ENCODE peak calls at places on chromosomes 4 and X, in seven cellular contexts. A is colonic mucosa; U is right atrium auricular region; O is lung; D is cardiac muscle cell; F is ovary; E is CD8-positive, alpha-beta memory T cell. Z is an unnamed sample. For H3K36me3, the result is how much of the 10 kb centered on the place peaks cover.

GRCh38 chr4:149961876-149962597 is 116.2 kb upstream of the DCLK2 start:
- DNase-seq in A (peak), U (no peak), O (no peak), D (peak), F (no peak), E (no peak), Z (no peak)

GRCh38 chr4:182578402-182578801 is 335.2 kb downstream of the TENM3 start:
- DNase-seq in A (no peak), U (no peak), O (peak), D (peak), F (no peak), E (no peak), Z (no peak)

GRCh38 chrX:34563809-34564208 is 93.3 kb downstream of the TMEM47 start:
- DNase-seq in A (no peak), U (no peak), O (no peak), D (no peak), F (no peak), E (no peak), Z (no peak)

GRCh38 chr4:82802906-82803305 is 4.3 kb upstream of the SCD5 start:
- DNase-seq in A (no peak), U (no peak), O (no peak), D (peak), F (no peak), E (no peak), Z (no peak)

GRCh38 chr4:11765849-11766453 is 337.3 kb upstream of the HS3ST1 start:
- DNase-seq in A (peak), U (no peak), O (no peak), D (peak), F (no peak), E (no peak), Z (no peak)

GRCh38 chr4:186161138-186161537 is 30.2 kb upstream of the CYP4V2 start:
- DNase-seq in A (no peak), U (no peak), O (no peak), D (no peak), F (no peak), E (no peak), Z (no peak)

GRCh38 chr4:85147481-85148076 is 181.1 kb upstream of the WDFY3 start:
- DNase-seq in A (peak), U (peak), O (no peak), D (peak), F (peak), E (no peak), Z (no peak)

GRCh38 chr4:95204873-95205272 is 343.9 kb downstream of the UNC5C start:
- DNase-seq in A (no peak), U (no peak), O (no peak), D (no peak), F (no peak), E (no peak), Z (no peak)

GRCh38 chrX:72713130-72713529 is 976 bp downstream of the PHKA1 start:
- DNase-seq in A (no peak), U (no peak), O (no peak), D (peak), F (no peak), E (no peak), Z (no peak)

GRCh38 chr4:100486496-100486895 is 31.3 kb downstream of the EMCN start:
- DNase-seq in A (no peak), U (no peak), O (no peak), D (no peak), F (no peak), E (peak), Z (no peak)

GRCh38 chr4:1345905-1346780 is 865 bp upstream of the UVSSA start:
- DNase-seq in A (peak), U (peak), O (peak), D (peak), F (peak), E (peak), Z (no peak)

GRCh38 chr4:84341559-84341958 is 157.5 kb downstream of the NKX6-1 start:
- DNase-seq in A (no peak), U (no peak), O (no peak), D (no peak), F (no peak), E (no peak), Z (no peak)

GRCh38 chr4:110621839-110622751 is 782 bp downstream of the PITX2 start:
- DNase-seq in A (no peak), U (no peak), O (no peak), D (no peak), F (no peak), E (no peak), Z (no peak)

GRCh38 chr4:110620352-110621327 is 2.2 kb downstream of the PITX2 start:
- DNase-seq in A (peak), U (no peak), O (no peak), D (peak), F (no peak), E (no peak), Z (no peak)

GRCh38 chr4:110622841-110623709 is at the start of gene PITX2:
- DNase-seq in A (peak), U (peak), O (peak), D (peak), F (peak), E (no peak), Z (no peak)

GRCh38 chr4:110619401-110620247 is 3.3 kb downstream of the PITX2 start:
- DNase-seq in A (no peak), U (no peak), O (no peak), D (no peak), F (no peak), E (no peak), Z (no peak)

GRCh38 chr4:110621328-110621812 is 1.5 kb downstream of the PITX2 start:
- DNase-seq in A (no peak), U (no peak), O (no peak), D (no peak), F (no peak), E (no peak), Z (no peak)
- H3K27ac ChIP-seq in A (no peak), U (peak), O (no peak), D (no peak), F (no peak), E (no peak), Z (no peak)

DNA sequence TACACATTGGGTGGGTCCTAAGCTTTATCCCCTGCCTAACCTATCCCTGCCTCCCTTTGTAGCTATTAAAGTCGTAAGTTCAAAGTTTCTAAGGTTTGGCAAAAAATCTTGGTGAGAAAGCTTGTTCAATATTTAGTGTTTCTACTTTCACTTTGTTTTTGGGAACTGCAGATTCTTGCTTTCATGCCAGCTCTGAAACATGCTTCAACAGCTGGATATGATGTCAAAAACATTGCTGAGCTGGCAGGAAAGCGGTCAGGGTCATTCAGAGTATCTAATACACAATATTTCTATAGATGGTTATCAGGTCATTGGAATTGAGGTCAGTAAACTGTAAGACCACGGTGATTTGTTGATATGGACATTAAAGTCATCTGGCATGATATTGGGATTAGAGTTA is 19.7 kb downstream of the CENPI start:
- DNase-seq in A (no peak), U (no peak), O (no peak), D (peak), F (no peak), E (no peak), Z (no peak)
- H3K36me3 ChIP-seq in A (under half), U (under half), O (under half), D (under half), F (under half), E (under half), Z (under half)

GRCh38 chr4:185088899-185089298 is 54.2 kb upstream of the SLC25A4 start:
- DNase-seq in A (no peak), U (no peak), O (no peak), D (no peak), F (no peak), E (no peak), Z (no peak)
- H3K27ac ChIP-seq in A (no peak), U (no peak), O (no peak), D (no peak), F (no peak), E (no peak), Z (no peak)

DNA sequence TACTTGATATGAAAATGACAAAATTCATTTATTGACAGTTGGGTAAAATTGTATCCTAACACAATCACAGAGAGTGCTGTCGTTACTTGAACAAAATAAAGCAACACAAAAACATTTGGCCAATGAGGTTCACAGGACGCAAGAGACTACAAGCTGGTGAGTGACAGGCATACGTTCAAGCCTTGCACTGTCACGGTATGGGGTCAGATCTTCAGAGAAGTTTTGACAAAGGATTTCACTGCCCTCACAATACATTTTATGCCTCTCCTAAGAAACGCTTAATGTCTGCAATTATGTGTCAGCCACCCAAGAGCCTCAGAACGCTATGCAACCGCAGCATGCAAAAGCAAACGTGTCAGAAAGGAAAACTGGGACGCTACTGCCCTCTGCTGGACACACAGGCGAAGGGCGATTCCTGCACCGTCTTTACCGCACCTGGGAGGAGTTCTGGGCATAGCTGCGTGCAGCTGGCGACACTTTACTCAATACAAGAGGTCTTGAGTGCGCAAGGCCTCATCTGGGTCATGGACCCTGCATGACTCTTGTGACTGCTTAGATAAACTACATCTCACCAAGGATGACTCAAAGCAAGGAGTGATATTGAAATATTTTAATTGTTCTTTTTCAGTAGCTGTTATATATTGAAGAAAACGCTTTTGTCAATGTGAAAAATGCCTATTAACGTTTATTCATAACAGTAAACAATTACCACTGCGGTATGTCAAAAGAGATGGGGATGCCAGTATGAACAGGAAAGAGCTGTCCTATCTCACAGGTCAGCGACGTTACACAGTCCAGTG is 147.7 kb upstream of the FRG1 start:
- DNase-seq in A (peak), U (peak), O (peak), D (peak), F (peak), E (no peak), Z (no peak)
- H3K36me3 ChIP-seq in A (under half), U (under half), O (under half), D (under half), F (under half), E (under half), Z (under half)

DNA sequence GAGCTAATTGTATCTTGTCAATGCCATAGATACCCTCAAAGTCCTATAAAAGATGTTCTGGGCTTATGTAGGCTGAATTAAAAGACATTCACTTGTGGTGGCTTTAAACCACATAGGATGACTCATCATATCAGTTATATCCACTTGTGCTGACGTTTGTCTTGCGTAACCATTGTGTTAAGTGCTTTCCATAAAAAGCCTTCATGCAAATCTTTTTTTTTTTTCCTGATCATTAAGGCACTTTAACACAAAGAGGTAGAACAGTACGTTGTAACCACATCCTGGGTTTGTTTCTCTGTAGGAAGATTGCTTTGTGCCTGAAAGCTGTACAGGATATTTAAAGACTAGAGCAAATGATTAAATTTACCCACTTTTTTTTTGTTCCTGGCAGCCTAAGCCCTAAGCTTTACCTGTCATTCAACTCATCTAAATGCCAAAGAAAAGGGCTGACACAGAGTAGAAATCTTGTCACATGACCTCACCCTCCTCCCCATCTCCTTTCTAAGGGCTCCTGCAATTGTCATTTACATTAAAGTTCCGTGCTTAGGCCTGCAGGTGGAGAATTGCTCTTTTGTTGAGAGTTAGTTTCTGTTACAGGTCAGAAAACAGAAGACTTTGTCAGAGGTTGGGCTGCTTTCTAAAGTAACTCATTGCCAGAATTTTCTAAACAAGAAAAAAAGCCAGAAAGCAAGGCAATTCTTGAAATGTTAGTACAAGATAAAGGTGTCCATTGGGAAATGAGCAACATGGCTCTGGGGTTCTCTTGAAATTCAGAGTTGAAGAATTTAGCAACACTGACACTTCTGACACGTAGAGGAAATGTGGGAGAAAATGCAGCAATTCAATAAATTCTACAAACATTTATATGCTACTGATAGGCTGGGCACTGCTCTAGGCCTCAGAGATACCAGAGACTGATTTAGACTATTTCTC is 555.6 kb downstream of the PPARGC1A start:
- DNase-seq in A (peak), U (no peak), O (peak), D (peak), F (no peak), E (peak), Z (no peak)
- H3K27ac ChIP-seq in A (peak), U (peak), O (no peak), D (no peak), F (no peak), E (no peak), Z (no peak)

GRCh38 chrX:56308726-56309125 is 76.6 kb downstream of the KLF8 start:
- DNase-seq in A (no peak), U (no peak), O (no peak), D (no peak), F (no peak), E (no peak), Z (no peak)

GRCh38 chrX:56313308-56313707 is 81.2 kb downstream of the KLF8 start:
- DNase-seq in A (no peak), U (no peak), O (no peak), D (no peak), F (no peak), E (no peak), Z (no peak)

GRCh38 chrX:56310581-56310980 is 78.4 kb downstream of the KLF8 start:
- DNase-seq in A (no peak), U (no peak), O (no peak), D (no peak), F (no peak), E (no peak), Z (no peak)

GRCh38 chrX:56314334-56314733 is 82.2 kb downstream of the KLF8 start:
- DNase-seq in A (peak), U (no peak), O (no peak), D (no peak), F (no peak), E (no peak), Z (no peak)

DNA sequence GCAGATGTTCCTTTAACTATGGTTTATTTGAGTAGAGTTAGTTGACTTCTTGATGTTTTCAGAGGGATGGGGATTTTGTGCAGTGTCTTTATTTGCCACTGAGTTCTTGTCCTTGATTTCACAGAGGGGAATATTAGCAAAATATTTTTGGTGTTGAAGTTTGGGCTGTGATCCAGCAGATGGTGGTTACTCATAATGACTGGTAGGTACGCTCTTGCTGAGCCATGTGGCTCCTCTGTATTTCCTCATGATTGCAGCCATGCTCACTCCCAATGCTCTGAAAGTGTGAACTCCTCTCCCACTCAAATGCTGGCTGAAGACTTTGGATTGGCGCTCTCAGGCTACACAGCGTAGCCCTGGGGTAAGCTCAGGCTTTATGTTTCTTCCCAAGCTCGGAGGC is 77.7 kb downstream of the KLF8 start:
- DNase-seq in A (no peak), U (no peak), O (no peak), D (no peak), F (no peak), E (no peak), Z (no peak)
- H3K36me3 ChIP-seq in A (under half), U (under half), O (under half), D (under half), F (under half), E (under half), Z (under half)